ENCODE peak calls at places on chromosomes 7 and 10, in six cellular contexts. X, B, Y, P, G and A are unnamed samples.

GRCh38 chr7:128100225-128100948 is 69.2 kb upstream of the LRRC4 start:
- DNase-seq in X (no peak), B (no peak), Y (no peak), P (no peak), G (no peak), A (no peak)

GRCh38 chr7:6228363-6228762 is 44.1 kb downstream of the CYTH3 start:
- DNase-seq in X (no peak), B (peak), Y (no peak), P (no peak), G (no peak), A (no peak)

GRCh38 chr7:143279186-143280098 is 5.3 kb upstream of the TMEM139 start:
- DNase-seq in X (peak), B (peak), Y (no peak), P (no peak), G (no peak), A (no peak)

GRCh38 chr7:6284461-6285360 is 12.3 kb upstream of the CYTH3 start:
- DNase-seq in X (no peak), B (peak), Y (no peak), P (no peak), G (no peak), A (no peak)

GRCh38 chr10:84432891-84433290 is 104.5 kb downstream of the CCSER2 start:
- DNase-seq in X (no peak), B (peak), Y (no peak), P (no peak), G (no peak), A (no peak)

GRCh38 chr7:26612742-26613141 is 251.6 kb downstream of the SKAP2 start:
- DNase-seq in X (no peak), B (no peak), Y (no peak), P (no peak), G (no peak), A (no peak)

GRCh38 chr10:110969183-110969582 is 49.8 kb downstream of the SHOC2 start:
- DNase-seq in X (no peak), B (no peak), Y (no peak), P (no peak), G (no peak), A (no peak)

GRCh38 chr7:5077740-5078139 is 32.1 kb downstream of the RBAK start:
- DNase-seq in X (no peak), B (peak), Y (no peak), P (no peak), G (no peak), A (no peak)

GRCh38 chr7:116258734-116259133 is 48.4 kb downstream of the TES start:
- DNase-seq in X (no peak), B (peak), Y (no peak), P (no peak), G (no peak), A (peak)

GRCh38 chr7:155355745-155356144 is 58.1 kb downstream of the INSIG1 start:
- DNase-seq in X (no peak), B (no peak), Y (peak), P (no peak), G (peak), A (no peak)

GRCh38 chr10:1149793-1150637 is 93.8 kb downstream of the WDR37 start:
- DNase-seq in X (no peak), B (no peak), Y (no peak), P (no peak), G (no peak), A (no peak)

GRCh38 chr10:7538970-7539694 is 127.6 kb downstream of the ITIH5 start:
- DNase-seq in X (no peak), B (no peak), Y (no peak), P (no peak), G (no peak), A (no peak)

GRCh38 chr7:26930201-26930600 is 65.8 kb upstream of the SKAP2 start:
- DNase-seq in X (no peak), B (no peak), Y (no peak), P (no peak), G (no peak), A (no peak)

GRCh38 chr10:59625842-59626522 is 83.7 kb downstream of the SLC16A9 start:
- DNase-seq in X (no peak), B (peak), Y (no peak), P (no peak), G (no peak), A (peak)

GRCh38 chr7:135206887-135207738 is 4.2 kb downstream of the WDR91 start:
- DNase-seq in X (no peak), B (no peak), Y (no peak), P (no peak), G (no peak), A (no peak)

GRCh38 chr7:7976677-7977076 is 8.1 kb downstream of the GLCCI1 start:
- DNase-seq in X (no peak), B (no peak), Y (no peak), P (no peak), G (no peak), A (no peak)

GRCh38 chr7:137343483-137343841 is at the start of gene PTN:
- DNase-seq in X (no peak), B (peak), Y (no peak), P (peak), G (no peak), A (peak)

GRCh38 chr7:47356261-47356660 is 225.7 kb downstream of the TNS3 start:
- DNase-seq in X (no peak), B (no peak), Y (no peak), P (no peak), G (no peak), A (no peak)

GRCh38 chr10:123930340-123931001 is 38.9 kb upstream of the CPXM2 start:
- DNase-seq in X (no peak), B (peak), Y (no peak), P (no peak), G (no peak), A (no peak)

GRCh38 chr7:66642932-66643331 is 14.3 kb downstream of the KCTD7 start:
- DNase-seq in X (no peak), B (no peak), Y (no peak), P (no peak), G (no peak), A (no peak)

GRCh38 chr10:43233601-43234430 is 33.0 kb downstream of the RASGEF1A start:
- DNase-seq in X (no peak), B (no peak), Y (peak), P (no peak), G (no peak), A (no peak)

GRCh38 chr10:44068716-44069482 is 316.0 kb downstream of the CXCL12 start:
- DNase-seq in X (no peak), B (no peak), Y (no peak), P (no peak), G (peak), A (no peak)

GRCh38 chr10:51227897-51228713 is 153.8 kb downstream of the PRKG1 start:
- DNase-seq in X (no peak), B (no peak), Y (no peak), P (no peak), G (no peak), A (no peak)

GRCh38 chr10:51231754-51232153 is 157.5 kb downstream of the PRKG1 start:
- DNase-seq in X (no peak), B (no peak), Y (no peak), P (no peak), G (no peak), A (no peak)

GRCh38 chr10:51233337-51234100 is 159.2 kb downstream of the PRKG1 start:
- DNase-seq in X (no peak), B (peak), Y (no peak), P (no peak), G (no peak), A (no peak)

GRCh38 chr10:51228714-51229100 is 154.4 kb downstream of the PRKG1 start:
- DNase-seq in X (no peak), B (no peak), Y (no peak), P (no peak), G (no peak), A (no peak)

DNA sequence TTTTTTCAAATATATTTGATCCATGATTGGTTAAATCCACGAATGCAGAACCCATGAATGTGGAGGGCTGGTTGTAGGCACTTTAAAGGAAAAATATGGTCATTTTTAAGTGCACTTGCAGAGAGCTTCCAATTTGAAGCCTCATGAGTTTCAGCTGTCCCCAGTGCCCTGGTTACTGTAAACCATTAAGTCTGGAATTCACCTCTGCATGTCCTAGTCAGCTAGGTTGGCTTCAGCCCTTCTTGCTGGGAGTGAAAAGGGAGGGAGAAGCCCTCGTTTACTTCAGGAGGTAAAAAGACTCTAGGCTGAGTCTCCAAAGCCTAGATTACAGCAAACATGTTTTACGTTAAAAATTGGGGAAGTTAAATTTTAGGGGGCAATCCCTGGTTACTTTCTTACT is 156.5 kb downstream of the PRKG1 start:
- DNase-seq in X (no peak), B (no peak), Y (no peak), P (no peak), G (no peak), A (no peak)
- H3K27ac ChIP-seq in X (no peak), B (no peak), Y (no peak), P (peak), G (peak), A (no peak)

GRCh38 chr7:101666293-101666692 is 37.2 kb upstream of the MYL10 start:
- DNase-seq in X (no peak), B (no peak), Y (no peak), P (no peak), G (no peak), A (no peak)

GRCh38 chr7:101666751-101667150 is 37.7 kb upstream of the MYL10 start:
- DNase-seq in X (no peak), B (no peak), Y (no peak), P (no peak), G (no peak), A (no peak)

GRCh38 chr7:101663747-101664146 is 34.7 kb upstream of the MYL10 start:
- DNase-seq in X (no peak), B (no peak), Y (no peak), P (no peak), G (no peak), A (no peak)

GRCh38 chr7:101664390-101664789 is 35.3 kb upstream of the MYL10 start:
- DNase-seq in X (no peak), B (no peak), Y (no peak), P (no peak), G (no peak), A (no peak)

DNA sequence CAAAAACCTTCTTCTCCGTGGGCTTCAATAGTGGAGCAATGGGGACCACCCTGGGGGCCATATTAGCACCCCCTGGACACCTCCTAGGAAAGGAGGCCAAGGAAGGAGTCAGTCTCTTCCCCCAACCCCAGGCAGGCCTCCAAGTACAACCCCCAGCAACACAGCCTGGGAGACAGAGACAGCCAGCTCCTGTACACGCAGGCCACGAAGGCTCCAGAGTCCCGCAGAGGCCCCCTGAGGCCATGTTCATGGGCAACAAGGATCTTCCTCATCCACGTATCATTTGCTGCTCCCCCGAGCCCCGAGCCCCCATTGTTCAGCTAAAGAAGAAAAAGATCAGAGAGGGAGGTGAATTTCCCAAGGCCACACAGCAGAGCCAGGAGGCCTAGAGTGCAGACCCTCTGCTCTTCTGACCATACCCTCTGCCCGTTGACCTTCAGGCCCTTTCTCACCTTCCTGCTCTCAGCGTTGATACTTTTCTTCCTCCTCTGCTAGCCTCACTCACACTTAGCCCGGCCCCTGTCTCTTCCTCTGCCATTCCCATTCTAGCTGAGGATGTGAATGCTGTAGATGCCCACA is 35.9 kb upstream of the MYL10 start:
- DNase-seq in X (no peak), B (no peak), Y (no peak), P (no peak), G (no peak), A (no peak)
- H3K27ac ChIP-seq in X (no peak), B (no peak), Y (no peak), P (no peak), G (no peak), A (no peak)

GRCh38 chr7:20787658-20788057 is 972 bp upstream of the SP8 start:
- DNase-seq in X (no peak), B (no peak), Y (no peak), P (no peak), G (no peak), A (no peak)

GRCh38 chr7:20786049-20786412 is 655 bp downstream of the SP8 start:
- DNase-seq in X (no peak), B (no peak), Y (no peak), P (no peak), G (no peak), A (no peak)

GRCh38 chr7:20785211-20786048 is 1.3 kb downstream of the SP8 start:
- DNase-seq in X (no peak), B (no peak), Y (no peak), P (no peak), G (no peak), A (no peak)

GRCh38 chr7:20786421-20786778 is 286 bp downstream of the SP8 start:
- DNase-seq in X (no peak), B (no peak), Y (no peak), P (no peak), G (no peak), A (no peak)

DNA sequence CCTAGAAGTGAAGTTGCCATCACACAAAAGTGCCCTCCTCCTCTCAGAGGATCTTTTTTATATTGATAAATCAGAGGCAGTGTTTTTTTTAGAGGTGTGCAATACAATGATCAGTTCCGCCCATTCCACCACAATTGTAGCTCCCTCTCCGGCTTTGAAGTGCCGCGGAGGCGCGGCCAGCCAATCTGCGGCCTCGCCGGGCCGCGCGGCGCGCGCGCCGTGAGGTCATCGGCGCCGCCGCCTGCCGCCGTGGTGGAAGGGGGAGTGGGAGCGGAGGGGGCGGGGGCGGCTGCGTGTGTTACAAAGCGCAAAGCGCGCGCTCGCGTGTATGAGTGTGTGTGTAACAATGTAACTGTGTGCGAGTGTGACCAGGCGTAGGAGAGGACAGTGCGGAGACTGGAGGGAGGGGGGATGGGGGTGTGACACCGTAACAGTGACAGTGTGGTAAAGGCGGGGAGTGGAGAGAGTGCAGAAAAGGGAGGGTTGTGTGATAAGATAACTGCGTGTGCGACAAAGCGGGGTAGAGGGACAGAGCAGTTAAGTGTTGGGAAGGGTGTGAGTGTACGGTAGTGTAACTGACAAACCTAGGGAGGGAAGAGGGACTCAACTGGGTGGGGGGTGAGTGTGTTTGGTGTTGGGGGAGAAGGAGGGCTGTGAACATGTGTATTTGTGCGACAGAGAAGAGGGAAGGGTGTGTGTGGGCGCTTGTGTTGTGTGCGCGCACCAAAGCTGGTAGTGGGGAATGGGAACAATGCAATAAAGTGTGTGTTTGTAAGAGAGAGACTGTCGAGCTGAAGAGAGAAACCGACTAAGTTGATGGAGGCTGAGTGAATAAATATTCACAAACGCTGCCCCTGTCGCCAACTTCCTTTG is at the start of gene SP8:
- DNase-seq in X (no peak), B (peak), Y (no peak), P (no peak), G (no peak), A (no peak)
- H3K27ac ChIP-seq in X (no peak), B (no peak), Y (no peak), P (no peak), G (no peak), A (no peak)

GRCh38 chr10:79298403-79299244 is 48.6 kb upstream of the PPIF start:
- DNase-seq in X (no peak), B (peak), Y (no peak), P (no peak), G (peak), A (no peak)
- H3K27ac ChIP-seq in X (peak), B (peak), Y (peak), P (peak), G (peak), A (no peak)